ENCODE peak calls at places on chromosome 13, in nine cellular contexts. I is GM20000, G is AG09319, J is heart right ventricle, T is AG10803, R is thyroid gland, Q is nephron progenitor cell, Z is MCF 10A, M is left lung. K is an unnamed sample.

GRCh38 chr13:21427741-21428140 is 31.4 kb downstream of the ZDHHC20 start:
- DNase-seq in G (no peak), Z (no peak), T (no peak), I (peak), M (no peak), Q (no peak), R (no peak), J (no peak), K (no peak)

GRCh38 chr13:22009500-22009899 is 338.6 kb downstream of the FGF9 start:
- DNase-seq in M (no peak), T (no peak), G (no peak), Q (no peak), I (no peak), R (no peak), Z (no peak), J (no peak), K (no peak)

GRCh38 chr13:98014766-98015165 is 61.3 kb downstream of the IPO5 start:
- DNase-seq in J (no peak), G (peak), I (no peak), R (no peak), Q (no peak), M (no peak), Z (peak), T (peak), K (no peak)

GRCh38 chr13:71015021-71015420 is 852.0 kb downstream of the DACH1 start:
- DNase-seq in T (no peak), Z (no peak), R (no peak), M (no peak), I (no peak), J (no peak), Q (no peak), G (no peak), K (no peak)

GRCh38 chr13:79492313-79492798 is 11.4 kb downstream of the NDFIP2 start:
- DNase-seq in R (peak), Q (no peak), J (no peak), G (no peak), M (no peak), I (no peak), Z (peak), T (no peak), K (no peak)

GRCh38 chr13:75558130-75558840 is 8.7 kb downstream of the UCHL3 start:
- DNase-seq in Q (no peak), I (no peak), Z (no peak), R (no peak), T (no peak), J (no peak), G (no peak), M (no peak), K (no peak)

GRCh38 chr13:29472317-29472961 is 123.0 kb downstream of the SLC7A1 start:
- DNase-seq in J (no peak), M (no peak), Q (peak), R (peak), T (peak), I (peak), Z (peak), G (no peak), K (peak)

GRCh38 chr13:73429691-73430090 is 370.9 kb downstream of the KLF5 start:
- DNase-seq in R (no peak), T (no peak), M (no peak), Q (no peak), J (no peak), I (no peak), G (no peak), Z (peak), K (peak)

GRCh38 chr13:59038824-59039223 is 1124.9 kb downstream of the DIAPH3 start:
- DNase-seq in Z (peak), R (no peak), T (no peak), I (no peak), G (no peak), M (no peak), J (no peak), Q (no peak), K (no peak)

GRCh38 chr13:113114511-113115362 is 7.9 kb upstream of the F10 start:
- DNase-seq in Q (peak), T (no peak), I (no peak), J (no peak), M (no peak), R (no peak), G (no peak), Z (no peak), K (no peak)

GRCh38 chr13:111099292-111099691 is 15.8 kb upstream of the ARHGEF7 start:
- DNase-seq in J (no peak), T (no peak), M (no peak), R (no peak), Q (no peak), I (no peak), Z (peak), G (no peak), K (no peak)

GRCh38 chr13:87147076-87147475 is 524.1 kb upstream of the SLITRK5 start:
- DNase-seq in T (peak), G (peak), I (no peak), Q (no peak), M (no peak), J (no peak), R (no peak), Z (no peak), K (no peak)

GRCh38 chr13:52785721-52786120 is 46.1 kb upstream of the CNMD start:
- DNase-seq in R (no peak), G (no peak), Z (no peak), J (no peak), I (no peak), Q (no peak), M (no peak), T (no peak), K (no peak)

GRCh38 chr13:53068841-53069520 is 40.4 kb downstream of the OLFM4 start:
- DNase-seq in I (no peak), G (no peak), Q (no peak), Z (no peak), M (no peak), T (no peak), J (no peak), R (no peak), K (no peak)

GRCh38 chr13:80134360-80134759 is 206.6 kb downstream of the SPRY2 start:
- DNase-seq in T (no peak), R (no peak), Z (no peak), Q (no peak), G (no peak), I (no peak), M (no peak), J (no peak), K (no peak)

GRCh38 chr13:78603240-78603947 is at the start of gene POU4F1:
- DNase-seq in M (no peak), Z (no peak), Q (peak), I (peak), J (peak), G (no peak), T (no peak), R (peak), K (peak)

DNA sequence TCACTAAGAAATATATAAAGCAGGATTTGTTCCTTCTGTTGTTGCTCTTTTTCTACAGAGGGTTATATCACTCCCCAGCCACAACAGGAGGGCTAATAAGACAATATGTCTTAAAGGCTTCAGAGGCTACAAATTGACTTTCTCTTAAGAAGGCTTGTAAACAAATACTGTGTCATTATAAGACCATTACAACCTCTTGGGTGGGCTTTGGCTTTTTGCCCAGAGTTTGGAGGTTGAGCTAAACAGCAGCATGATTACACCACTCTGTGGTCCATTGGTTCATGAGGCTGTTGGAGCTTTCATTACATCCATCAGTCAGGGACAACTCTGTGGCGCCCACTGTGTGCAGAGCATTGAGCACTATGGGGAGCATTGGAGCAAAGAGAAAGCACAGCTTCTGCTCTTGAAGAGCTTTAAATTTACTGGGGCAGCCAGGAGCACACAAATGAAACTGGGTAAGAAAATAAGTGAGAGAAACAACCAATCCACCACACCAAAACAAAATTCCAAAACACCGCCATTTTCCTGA is 75.9 kb downstream of the TNFSF11 start:
- DNase-seq in R (no peak), M (no peak), I (no peak), G (no peak), Q (no peak), Z (no peak), T (no peak), J (no peak), K (no peak)
- TF ChIP-seq CTCF in R (no peak), M (no peak), I (no peak), G (no peak), Q (no peak), Z (no peak), T (no peak), J (no peak), K (no peak)

GRCh38 chr13:61286148-61286745 is 129.4 kb downstream of the PCDH20 start:
- DNase-seq in Z (peak), R (no peak), Q (no peak), G (no peak), J (no peak), I (no peak), T (no peak), M (no peak), K (no peak)
- TF ChIP-seq CTCF in Z (no peak), R (no peak), Q (peak), G (no peak), J (no peak), I (no peak), T (no peak), M (no peak), K (no peak)

GRCh38 chr13:35964764-35965163 is 166.4 kb downstream of the DCLK1 start:
- DNase-seq in T (peak), I (no peak), Q (no peak), Z (peak), M (no peak), G (peak), R (no peak), J (no peak), K (no peak)

GRCh38 chr13:35961002-35961401 is 170.2 kb downstream of the DCLK1 start:
- DNase-seq in T (no peak), J (no peak), M (no peak), R (no peak), G (no peak), I (no peak), Q (no peak), Z (no peak), K (no peak)

GRCh38 chr13:35957996-35958395 is 173.2 kb downstream of the DCLK1 start:
- DNase-seq in M (no peak), J (no peak), I (no peak), T (no peak), G (no peak), Z (no peak), Q (no peak), R (no peak), K (no peak)

GRCh38 chr13:35963982-35964665 is 167.1 kb downstream of the DCLK1 start:
- DNase-seq in G (no peak), M (no peak), I (no peak), T (no peak), Z (no peak), Q (no peak), R (no peak), J (no peak), K (no peak)

DNA sequence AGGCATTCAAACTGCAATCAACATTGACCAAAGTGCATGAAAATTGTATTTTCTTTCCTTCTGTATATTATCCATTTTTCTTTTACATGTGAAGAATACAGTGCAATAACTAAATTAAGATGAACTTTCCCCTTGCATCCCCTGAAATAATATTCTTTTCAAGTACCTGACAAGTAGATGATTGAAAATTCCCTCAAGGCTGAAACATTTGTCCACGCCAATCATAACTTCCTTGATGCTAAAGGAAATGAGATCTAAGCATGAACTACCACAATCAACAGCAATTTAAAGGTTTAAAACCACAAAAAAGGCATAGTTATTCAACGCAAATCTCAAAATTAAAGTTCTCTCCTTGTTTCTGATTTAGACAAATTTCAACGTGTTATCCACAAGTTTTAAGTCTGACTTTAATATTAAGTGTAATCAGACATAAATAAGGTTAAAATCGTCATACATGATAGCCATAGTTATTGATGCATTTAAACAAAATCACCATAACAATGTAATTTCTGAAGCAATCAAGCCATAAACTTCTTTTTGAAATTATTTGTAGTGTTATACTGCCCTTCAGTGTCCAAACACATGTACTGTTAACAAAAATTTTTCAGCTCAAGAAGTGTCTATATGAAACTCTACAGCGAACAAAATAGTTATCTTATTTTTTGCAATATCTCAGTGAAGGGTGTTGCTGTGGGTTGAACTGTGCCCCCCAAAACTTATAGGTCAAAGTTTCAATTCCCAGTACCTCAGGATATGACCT is 169.5 kb downstream of the DCLK1 start:
- DNase-seq in I (no peak), T (peak), R (no peak), Z (peak), G (no peak), M (no peak), J (no peak), Q (no peak), K (no peak)
- TF ChIP-seq CTCF in I (no peak), T (peak), R (no peak), Z (no peak), G (peak), M (no peak), J (no peak), Q (no peak), K (no peak)

DNA sequence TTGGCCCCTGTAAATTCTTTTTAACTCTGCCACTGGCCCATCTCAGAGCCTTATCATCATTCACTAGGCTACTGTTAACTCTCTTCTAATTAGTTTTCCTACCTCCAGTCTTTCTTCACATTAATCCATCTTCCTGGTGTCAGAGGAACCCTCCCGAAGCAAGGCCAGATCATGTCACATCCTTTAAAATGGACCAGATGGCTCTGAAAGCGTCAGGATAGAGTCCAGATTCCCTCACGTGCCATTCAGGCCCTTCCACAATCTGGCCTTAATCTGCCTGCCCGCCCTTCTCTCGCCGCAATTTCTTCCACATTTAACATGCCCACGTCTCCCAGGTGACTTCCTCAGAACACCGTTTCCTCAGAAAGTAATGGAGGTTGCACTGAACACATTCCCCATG is 86.5 kb downstream of the RFC3 start:
- DNase-seq in J (no peak), M (no peak), R (no peak), T (no peak), Z (no peak), Q (no peak), I (no peak), G (no peak), K (no peak)
- TF ChIP-seq CTCF in J (no peak), M (no peak), R (no peak), T (no peak), Z (no peak), Q (no peak), I (no peak), G (no peak), K (no peak)

DNA sequence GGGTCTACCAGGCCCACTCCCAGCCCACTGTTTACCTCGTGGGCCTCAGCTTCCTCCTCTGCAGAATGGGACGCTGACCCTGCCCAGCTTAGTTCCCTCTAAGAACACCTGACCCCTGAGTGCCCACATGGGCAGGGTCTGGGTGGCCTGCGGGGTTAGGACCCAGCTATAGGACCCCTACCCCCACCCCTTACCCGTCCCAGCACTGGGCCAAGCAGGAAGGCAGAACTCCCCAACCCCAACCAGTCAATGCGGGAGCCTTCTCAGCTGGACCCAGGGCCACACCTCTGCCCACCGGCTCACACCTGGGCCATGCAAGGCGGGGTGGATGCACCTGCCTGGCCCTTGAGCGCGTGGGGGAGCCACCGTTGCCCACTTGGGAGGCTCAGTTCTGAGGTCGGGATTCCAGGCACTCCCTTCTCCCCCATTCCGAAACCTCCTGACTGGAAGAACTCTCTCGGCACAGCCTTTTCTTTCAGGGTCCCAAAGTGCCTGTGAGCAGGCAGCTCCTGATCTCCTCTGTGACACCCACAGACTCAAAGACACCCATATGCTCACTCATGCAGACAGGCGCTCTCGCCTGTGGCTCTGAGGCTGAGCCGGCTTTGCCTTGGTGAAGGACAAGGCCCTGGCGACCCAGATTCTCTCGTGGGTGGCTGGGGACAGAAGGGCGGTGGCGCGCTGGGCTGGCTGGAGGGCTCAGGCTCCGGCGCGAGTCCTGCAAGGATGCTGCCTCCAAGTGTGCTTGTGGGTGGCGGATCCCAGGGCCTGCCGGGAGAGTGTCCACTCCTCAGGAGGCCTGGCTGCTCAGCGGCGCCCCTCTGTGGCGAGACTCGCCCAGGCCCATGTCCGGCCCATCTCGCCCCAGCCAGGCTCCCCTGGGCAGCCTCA is 27.9 kb upstream of the PARP4 start:
- DNase-seq in I (no peak), J (no peak), G (no peak), T (no peak), M (no peak), Z (no peak), R (no peak), Q (peak), K (peak)
- TF ChIP-seq CTCF in I (no peak), J (no peak), G (peak), T (no peak), M (no peak), Z (peak), R (no peak), Q (peak), K (peak)

GRCh38 chr13:41383400-41383799 is 72.3 kb downstream of the NAA16 start:
- DNase-seq in M (no peak), J (no peak), R (no peak), T (peak), G (no peak), I (no peak), Z (no peak), Q (no peak), K (no peak)

GRCh38 chr13:41389580-41389979 is 67.8 kb upstream of the RGCC start:
- DNase-seq in G (no peak), M (no peak), Z (no peak), I (no peak), Q (no peak), J (no peak), T (no peak), R (no peak), K (no peak)

GRCh38 chr13:41386206-41386605 is 71.1 kb upstream of the RGCC start:
- DNase-seq in R (no peak), I (no peak), J (no peak), G (no peak), Z (no peak), M (no peak), Q (no peak), T (no peak), K (no peak)

GRCh38 chr13:41388143-41388881 is 69.0 kb upstream of the RGCC start:
- DNase-seq in Z (no peak), I (no peak), G (no peak), M (no peak), J (no peak), R (no peak), T (no peak), Q (no peak), K (no peak)

GRCh38 chr13:41384749-41385503 is 72.4 kb upstream of the RGCC start:
- DNase-seq in M (no peak), R (no peak), I (no peak), J (no peak), Z (peak), G (no peak), T (peak), Q (no peak), K (no peak)
- TF ChIP-seq CTCF in M (peak), R (no peak), I (peak), J (peak), Z (peak), G (peak), T (peak), Q (no peak), K (peak)

GRCh38 chr13:84648069-84648640 is 765.9 kb upstream of the SLITRK1 start:
- DNase-seq in J (no peak), T (no peak), I (no peak), M (no peak), Q (no peak), G (no peak), Z (peak), R (no peak), K (no peak)
- TF ChIP-seq CTCF in J (no peak), T (peak), I (no peak), M (no peak), Q (no peak), G (no peak), Z (peak), R (no peak), K (no peak)

GRCh38 chr13:112102243-112102642 is 35.3 kb downstream of the SOX1 start:
- DNase-seq in M (no peak), Q (no peak), I (no peak), T (no peak), J (no peak), R (no peak), Z (peak), G (no peak), K (no peak)
- TF ChIP-seq CTCF in M (no peak), Q (no peak), I (no peak), T (no peak), J (no peak), R (no peak), Z (no peak), G (no peak), K (no peak)